ENCODE peak calls at places on chromosomes 2 and 18, in seven cellular contexts. J is LNCaP clone FGC; U is frontal cortex; M is GM10248; K is ELF-1; C is choroid plexus epithelial cell; H is activated T-cell treated with anti-CD3 and anti-CD28 coated beads, Interleukin-2, amount 50 U/mL, for 48 hours. S is an unnamed sample.

GRCh38 chr2:67604360-67604759 is 207.2 kb downstream of the ETAA1 start:
- DNase-seq in J (no peak), M (no peak), K (no peak), H (no peak), U (no peak), C (peak; percentile 29), S (no peak)

GRCh38 chr2:65599693-65600092 is 167.3 kb upstream of the SPRED2 start:
- DNase-seq in M (no peak), K (no peak), H (no peak), U (no peak), J (no peak), C (no peak), S (no peak)

GRCh38 chr18:50819027-50819726 is 639 bp downstream of the MRO start:
- DNase-seq in M (no peak), J (no peak), K (peak; percentile 91), C (no peak), U (peak; percentile 27), H (no peak), S (peak; percentile 7)

GRCh38 chr2:236887519-236887918 is 198.2 kb upstream of the COPS8 start:
- DNase-seq in M (no peak), K (no peak), U (no peak), C (peak; percentile 61), H (no peak), J (no peak), S (no peak)

GRCh38 chr2:28810384-28811285 is at the start of gene SPDYA:
- DNase-seq in C (peak; percentile 80), M (peak; percentile 90), K (peak; percentile 89), J (no peak), H (peak; percentile 88), U (peak; percentile 82), S (peak; percentile 65)

GRCh38 chr2:73931531-73932500 is 5.1 kb downstream of the DGUOK start:
- DNase-seq in C (peak; percentile 47), U (no peak), J (no peak), H (peak; percentile 68), M (no peak), K (no peak), S (no peak)

GRCh38 chr2:74374509-74375205 is 5.5 kb downstream of the DCTN1 start:
- DNase-seq in U (peak; percentile 96), J (no peak), M (no peak), C (peak; percentile 73), H (no peak), K (peak; percentile 93), S (peak; percentile 55)

GRCh38 chr18:12442946-12443345 is 35.2 kb downstream of the PRELID3A start:
- DNase-seq in M (no peak), U (no peak), H (no peak), K (no peak), J (no peak), C (peak; percentile 46), S (no peak)

GRCh38 chr2:202201220-202202160 is 36.9 kb downstream of the SUMO1 start:
- DNase-seq in M (no peak), C (no peak), U (no peak), H (no peak), J (no peak), K (no peak), S (no peak)

GRCh38 chr18:66136039-66136438 is 385.2 kb downstream of the CDH7 start:
- DNase-seq in H (no peak), M (no peak), C (peak; percentile 0), J (no peak), K (no peak), U (no peak), S (no peak)

GRCh38 chr2:205734436-205734835 is 52.1 kb downstream of the NRP2 start:
- DNase-seq in U (peak; percentile 36), C (peak; percentile 94), K (peak; percentile 75), M (no peak), J (no peak), H (no peak), S (peak; percentile 22)

GRCh38 chr2:225660262-225661091 is 261.0 kb downstream of the NYAP2 start:
- DNase-seq in H (peak; percentile 82), C (peak; percentile 79), J (peak; percentile 30), K (peak; percentile 38), U (peak; percentile 48), M (peak; percentile 61), S (peak; percentile 80)

GRCh38 chr2:27956895-27957294 is 66.4 kb downstream of the BABAM2 start:
- DNase-seq in H (no peak), K (no peak), C (peak; percentile 90), M (no peak), J (no peak), U (no peak), S (no peak)

GRCh38 chr18:56240405-56240804 is 398.0 kb downstream of the TXNL1 start:
- DNase-seq in K (no peak), M (no peak), C (peak; percentile 28), U (no peak), J (no peak), H (no peak), S (no peak)

GRCh38 chr2:22934789-22935188 is 450.2 kb upstream of the KLHL29 start:
- DNase-seq in H (no peak), M (no peak), U (no peak), K (no peak), C (no peak), J (no peak), S (no peak)

GRCh38 chr2:239593965-239594771 is 193.3 kb upstream of the HDAC4 start:
- DNase-seq in H (no peak), U (no peak), C (no peak), M (no peak), K (no peak), J (no peak), S (no peak)

GRCh38 chr2:233712596-233713261 is at the start of gene UGT1A5:
- DNase-seq in K (no peak), U (no peak), H (no peak), M (no peak), J (no peak), C (no peak), S (no peak)

GRCh38 chr18:58097127-58097906 is 53.3 kb downstream of the NEDD4L start:
- DNase-seq in M (no peak), U (no peak), C (no peak), H (no peak), J (peak; percentile 84), K (no peak), S (no peak)

GRCh38 chr2:55500025-55500424 is 19.5 kb upstream of the CFAP36 start:
- DNase-seq in H (no peak), K (no peak), U (no peak), C (peak; percentile 78), J (no peak), M (no peak), S (no peak)

GRCh38 chr18:46756559-46757201 is at the start of gene ST8SIA5:
- DNase-seq in K (peak; percentile 68), H (peak; percentile 28), C (no peak), J (no peak), U (no peak), M (peak; percentile 63), S (peak; percentile 33)

GRCh38 chr2:74893332-74893731 is 59.4 kb downstream of the HK2 start:
- DNase-seq in M (no peak), H (no peak), J (no peak), U (no peak), K (no peak), C (peak; percentile 69), S (no peak)

GRCh38 chr2:41873102-41873501 is 174.7 kb upstream of the PKDCC start:
- DNase-seq in H (no peak), J (no peak), K (no peak), U (no peak), M (no peak), C (peak; percentile 51), S (no peak)

GRCh38 chr2:99926986-99927385 is 215.4 kb downstream of the AFF3 start:
- DNase-seq in H (no peak), M (no peak), K (no peak), J (no peak), C (peak; percentile 9), U (no peak), S (no peak)

GRCh38 chr2:142973822-142974207 is 96.4 kb downstream of the KYNU start:
- DNase-seq in K (no peak), M (no peak), U (no peak), J (no peak), C (no peak), H (no peak), S (no peak)

GRCh38 chr2:27446057-27446456 is 3.9 kb downstream of the KRTCAP3 start:
- DNase-seq in K (no peak), M (no peak), C (no peak), U (no peak), J (peak; percentile 67), H (no peak), S (no peak)

GRCh38 chr2:11744631-11745394 is 1.6 kb upstream of the LPIN1 start:
- DNase-seq in J (no peak), U (no peak), M (no peak), H (peak; percentile 51), C (peak; percentile 75), K (peak; percentile 64), S (peak; percentile 18)

GRCh38 chr2:43221660-43222471 is 4.5 kb downstream of the ZFP36L2 start:
- DNase-seq in K (peak; percentile 97), H (peak; percentile 78), C (peak; percentile 98), J (no peak), U (peak; percentile 82), M (no peak), S (peak; percentile 77)

GRCh38 chr2:234964631-234965461 is 13.0 kb downstream of the SH3BP4 start:
- DNase-seq in C (no peak), J (no peak), U (no peak), H (no peak), K (no peak), M (no peak), S (no peak)

GRCh38 chr2:44560352-44560751 is 198.6 kb downstream of the CAMKMT start:
- DNase-seq in C (peak; percentile 11), M (no peak), K (no peak), H (peak; percentile 26), J (no peak), U (no peak), S (no peak)

GRCh38 chr2:179201884-179202283 is 62.7 kb downstream of the SESTD1 start:
- DNase-seq in M (no peak), J (no peak), U (no peak), K (no peak), C (peak; percentile 48), H (no peak), S (no peak)

GRCh38 chr18:12254137-12254819 is at the start of gene CIDEA:
- DNase-seq in H (no peak), M (no peak), K (peak; percentile 65), J (no peak), C (no peak), U (peak; percentile 46), S (peak; percentile 36)

GRCh38 chr18:3053081-3053480 is 40.1 kb upstream of the LPIN2 start:
- DNase-seq in K (no peak), J (no peak), U (no peak), M (no peak), H (no peak), C (no peak), S (no peak)

GRCh38 chr2:100320547-100321180 is 1.6 kb downstream of the LONRF2 start:
- DNase-seq in M (no peak), J (peak; percentile 82), U (peak; percentile 12), H (no peak), C (no peak), K (no peak), S (no peak)

GRCh38 chr2:120858764-120859525 is 123.3 kb downstream of the GLI2 start:
- DNase-seq in H (no peak), C (no peak), M (no peak), K (peak; percentile 87), J (no peak), U (no peak), S (no peak)

GRCh38 chr2:43280994-43281393 is 54.6 kb upstream of the ZFP36L2 start:
- DNase-seq in H (no peak), U (no peak), K (no peak), J (no peak), C (no peak), M (no peak), S (no peak)

GRCh38 chr18:9055185-9055584 is 47.3 kb upstream of the NDUFV2 start:
- DNase-seq in K (no peak), U (peak; percentile 34), C (peak; percentile 84), M (peak; percentile 40), J (peak; percentile 63), H (no peak), S (no peak)

GRCh38 chr18:44589709-44590108 is 91.0 kb upstream of the SETBP1 start:
- DNase-seq in C (peak; percentile 83), J (no peak), H (no peak), M (no peak), U (no peak), K (no peak), S (no peak)

GRCh38 chr18:8938817-8939216 is 163.7 kb upstream of the NDUFV2 start:
- DNase-seq in K (no peak), C (no peak), J (no peak), H (no peak), U (no peak), M (no peak), S (no peak)